ENCODE peak calls at places on chromosomes 12 and 14, in four cellular contexts. V, N, S and O are unnamed samples.

GRCh38 chr14:79915411-79915810 is 295.9 kb downstream of the DIO2 start:
- DNase-seq in N (no peak), V (no peak), S (no peak), O (no peak)

GRCh38 chr12:55996201-55996714 is 818 bp upstream of the SUOX start:
- DNase-seq in V (no peak), N (no peak), S (peak; percentile 71), O (peak; percentile 52)

GRCh38 chr12:26369588-26369987 is 174.2 kb downstream of the SSPN start:
- DNase-seq in S (no peak), N (no peak), V (peak; percentile 72), O (peak; percentile 86)

GRCh38 chr12:88579572-88579940 is 715 bp downstream of the KITLG start:
- DNase-seq in S (peak; percentile 57), N (no peak), V (no peak), O (peak; percentile 13)

GRCh38 chr12:90245396-90245795 is 536.8 kb upstream of the ATP2B1 start:
- DNase-seq in V (no peak), S (no peak), N (no peak), O (no peak)

GRCh38 chr12:131129839-131130238 is 176.1 kb downstream of the ADGRD1 start:
- DNase-seq in S (no peak), V (no peak), N (no peak), O (no peak)

GRCh38 chr14:92633724-92634123 is 114.7 kb downstream of the LGMN start:
- DNase-seq in V (no peak), S (no peak), N (no peak), O (no peak)

GRCh38 chr12:52305921-52306705 is 14.8 kb upstream of the KRT81 start:
- DNase-seq in N (no peak), S (no peak), V (no peak), O (no peak)

GRCh38 chr14:35353409-35354172 is 51.0 kb downstream of the NFKBIA start:
- DNase-seq in V (no peak), S (no peak), N (no peak), O (no peak)

GRCh38 chr12:42735869-42736361 is 146.4 kb upstream of the PRICKLE1 start:
- DNase-seq in V (no peak), N (no peak), S (peak; percentile 71), O (no peak)

GRCh38 chr12:754871-755562 is 2.6 kb downstream of the WNK1 start:
- DNase-seq in S (peak; percentile 23), V (peak; percentile 24), N (no peak), O (peak; percentile 59)

GRCh38 chr14:94004015-94004414 is 6.9 kb downstream of the CCDC197 start:
- DNase-seq in S (no peak), V (no peak), N (no peak), O (no peak)

GRCh38 chr14:43795600-43796228 is 711.4 kb downstream of the FSCB start:
- DNase-seq in N (no peak), S (peak; percentile 9), V (no peak), O (no peak)

GRCh38 chr14:68626386-68626785 is 166.5 kb downstream of the ZFP36L1 start:
- DNase-seq in S (no peak), V (no peak), N (no peak), O (no peak)

GRCh38 chr14:23723911-23724310 is 87.7 kb downstream of the DHRS2 start:
- DNase-seq in S (no peak), V (no peak), N (no peak), O (no peak)

GRCh38 chr12:14630793-14631192 is 63.1 kb upstream of the PLBD1 start:
- DNase-seq in N (no peak), V (no peak), S (no peak), O (no peak)

GRCh38 chr12:53127169-53127568 is 23.9 kb downstream of the SOAT2 start:
- DNase-seq in V (no peak), S (no peak), N (no peak), O (no peak)

GRCh38 chr14:105858676-105859025 is 332.3 kb downstream of the TMEM121 start:
- DNase-seq in V (no peak), S (no peak), N (no peak), O (no peak)

GRCh38 chr12:89574736-89575208 is 48.9 kb upstream of the POC1B start:
- DNase-seq in N (no peak), S (peak; percentile 23), V (peak; percentile 63), O (peak; percentile 68)

GRCh38 chr12:52122904-52123303 is 43.4 kb downstream of the SMIM41 start:
- DNase-seq in V (no peak), S (no peak), N (no peak), O (no peak)

GRCh38 chr14:69547701-69548348 is 26.8 kb downstream of the CCDC177 start:
- DNase-seq in S (peak; percentile 63), V (no peak), N (no peak), O (peak; percentile 14)

GRCh38 chr12:34347367-34347766 is 325.1 kb downstream of the ALG10 start:
- DNase-seq in V (no peak), S (no peak), N (no peak), O (no peak)

GRCh38 chr12:52086366-52086765 is 6.9 kb downstream of the SMIM41 start:
- DNase-seq in S (no peak), V (no peak), N (no peak), O (no peak)

GRCh38 chr12:48788852-48789775 is at the start of gene ADCY6:
- DNase-seq in S (peak; percentile 88), V (no peak), N (no peak), O (peak; percentile 57)

GRCh38 chr12:48789858-48790326 is 1.0 kb upstream of the ADCY6 start:
- DNase-seq in N (no peak), V (no peak), S (no peak), O (no peak)

GRCh38 chr12:48786591-48787544 is 2.0 kb downstream of the ADCY6 start:
- DNase-seq in S (peak; percentile 63), N (no peak), V (no peak), O (no peak)

GRCh38 chr12:48787791-48788521 is 933 bp downstream of the ADCY6 start:
- DNase-seq in S (no peak), N (no peak), V (no peak), O (no peak)

DNA sequence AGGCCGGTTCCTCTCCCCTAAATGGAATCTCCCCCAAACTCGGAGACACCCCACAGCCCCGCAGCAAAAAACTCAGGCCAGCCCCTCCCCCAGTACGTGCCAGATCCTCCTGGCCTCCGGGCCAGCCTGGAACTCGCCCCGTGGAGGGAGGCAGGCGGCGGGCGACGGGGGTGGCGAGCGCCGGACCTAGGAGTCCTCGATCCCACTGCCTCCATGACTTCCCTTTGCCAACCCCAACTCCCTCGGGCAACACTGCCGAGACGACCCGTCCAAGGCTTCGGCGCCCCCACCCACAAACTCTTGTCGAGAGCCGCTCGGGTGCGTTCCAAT is 402 bp downstream of the ADCY6 start:
- DNase-seq in V (no peak), S (no peak), N (no peak), O (no peak)
- H3K27ac ChIP-seq in V (no peak overlapping the region), S (peak overlapping the region; percentile 75), N (peak overlapping the region; percentile 97), O (no peak overlapping the region)

GRCh38 chr12:13152756-13153155 is 43.8 kb upstream of the EMP1 start:
- DNase-seq in N (no peak), S (no peak), V (no peak), O (no peak)
- TF ChIP-seq CTCF in N (no peak), S (no peak), V (no peak), O (no peak)

GRCh38 chr12:95220190-95220589 is 2.6 kb downstream of the VEZT start:
- DNase-seq in N (no peak), S (no peak), V (no peak), O (no peak)
- H3K27ac ChIP-seq in N (no peak overlapping the region), S (peak overlapping the region; percentile 91), V (no peak overlapping the region), O (no peak overlapping the region)

DNA sequence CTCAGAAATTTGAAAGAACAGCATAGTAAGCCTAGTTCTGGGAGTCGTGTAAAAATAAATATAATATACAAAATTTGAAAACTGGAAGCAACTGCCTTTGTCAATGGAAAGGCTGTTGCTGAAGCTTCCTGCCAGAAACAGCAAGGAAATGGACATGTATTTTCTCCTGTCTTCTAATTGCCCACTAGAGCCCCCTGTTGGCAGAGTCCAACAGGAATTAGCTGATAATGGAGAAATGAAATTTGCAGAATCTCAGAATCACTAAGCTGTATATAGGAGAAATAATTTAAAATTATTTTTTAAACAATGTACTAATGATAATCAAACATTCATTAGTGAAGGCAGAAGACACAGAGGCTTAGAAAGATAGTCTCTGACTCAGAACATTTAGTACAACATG is 414.8 kb downstream of the SLC6A15 start:
- DNase-seq in N (no peak), V (no peak), S (peak; percentile 42), O (peak; percentile 22)
- TF ChIP-seq CTCF in N (peak; percentile 16), V (peak; percentile 69), S (peak; percentile 55), O (peak; percentile 71)

GRCh38 chr14:90503582-90503981 is 106.8 kb downstream of the CALM1 start:
- DNase-seq in N (no peak), V (no peak), S (no peak), O (no peak)

GRCh38 chr14:90502760-90503159 is 105.9 kb downstream of the CALM1 start:
- DNase-seq in N (no peak), S (no peak), V (no peak), O (no peak)

GRCh38 chr14:90505531-90505930 is 108.7 kb downstream of the CALM1 start:
- DNase-seq in V (no peak), S (no peak), N (no peak), O (no peak)

GRCh38 chr14:90506748-90507147 is 109.9 kb downstream of the CALM1 start:
- DNase-seq in N (no peak), S (no peak), V (no peak), O (no peak)

DNA sequence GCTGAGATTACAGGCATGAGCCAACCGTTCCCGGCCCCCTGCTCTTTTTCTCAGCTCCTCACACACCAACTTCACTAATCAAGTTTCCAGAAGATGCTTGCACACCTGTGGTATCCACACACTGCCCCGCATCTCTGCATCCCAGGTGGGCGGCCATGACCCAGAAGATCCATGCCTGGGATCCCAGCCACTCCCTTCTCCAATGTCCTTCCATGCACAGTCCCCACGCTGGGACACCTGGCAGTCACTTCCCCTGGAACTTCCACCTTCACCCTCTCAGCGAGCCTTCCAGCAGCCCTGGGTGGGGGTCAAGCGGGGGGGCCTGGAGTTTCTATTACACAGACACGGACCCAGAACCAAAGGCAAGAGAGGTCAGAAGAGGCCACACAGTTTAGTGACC is 107.8 kb downstream of the CALM1 start:
- DNase-seq in V (no peak), S (no peak), N (no peak), O (no peak)
- H3K27ac ChIP-seq in V (no peak overlapping the region), S (no peak overlapping the region), N (no peak overlapping the region), O (no peak overlapping the region)

GRCh38 chr12:48865141-48865440 is 579 bp downstream of the RND1 start:
- DNase-seq in S (no peak), N (no peak), V (no peak), O (no peak)

GRCh38 chr12:48863296-48863695 is 2.4 kb downstream of the RND1 start:
- DNase-seq in S (no peak), N (no peak), V (no peak), O (no peak)

GRCh38 chr12:48868446-48868845 is 2.8 kb upstream of the RND1 start:
- DNase-seq in V (no peak), N (no peak), S (no peak), O (no peak)

GRCh38 chr12:48862691-48863090 is 3.0 kb downstream of the RND1 start:
- DNase-seq in V (no peak), S (no peak), N (no peak), O (no peak)

GRCh38 chr12:48865441-48866290 is at the start of gene RND1:
- DNase-seq in N (peak; percentile 73), V (peak; percentile 70), S (peak; percentile 92), O (peak; percentile 90)
- TF ChIP-seq CTCF in N (peak; percentile 15), V (peak; percentile 32), S (peak; percentile 27), O (no peak)